ENCODE peak calls at places on chromosomes 12 and 14, in six cellular contexts. Z is transverse colon, I is kidney, D is tibial nerve, L is PC-9, P is testis. M is an unnamed sample.
A peak's percentile ranks its signal among the peaks of the same experiment; 100 is the strongest.

GRCh38 chr12:11651785-11652184 is 2.3 kb downstream of the ETV6 start:
- DNase-seq in L (no peak), P (no peak), I (no peak), Z (peak; percentile 27), D (no peak), M (no peak)

GRCh38 chr12:55743967-55744931 is 1.3 kb downstream of the GDF11 start:
- DNase-seq in D (no peak), I (no peak), L (no peak), Z (no peak), P (no peak), M (no peak)

GRCh38 chr14:55075628-55076027 is 24.2 kb downstream of the MAPK1IP1L start:
- DNase-seq in Z (no peak), L (no peak), I (no peak), P (peak; percentile 6), D (no peak), M (no peak)

GRCh38 chr14:22039938-22040780 is 366.5 kb upstream of the OR4E1 start:
- DNase-seq in Z (no peak), D (no peak), P (no peak), L (no peak), I (no peak), M (no peak)

GRCh38 chr12:55743131-55743921 is 404 bp downstream of the GDF11 start:
- DNase-seq in Z (peak; percentile 65), P (peak; percentile 69), D (no peak), L (peak; percentile 60), I (peak; percentile 91), M (peak; percentile 46)

GRCh38 chr14:57498035-57498434 is 4.4 kb upstream of the CCDC198 start:
- DNase-seq in I (no peak), P (no peak), Z (no peak), D (no peak), L (no peak), M (no peak)

GRCh38 chr14:104051092-104051813 is 34.2 kb upstream of the ASPG start:
- DNase-seq in D (no peak), L (no peak), Z (no peak), I (no peak), P (no peak), M (no peak)

GRCh38 chr14:80926706-80927384 is 14.7 kb downstream of the CEP128 start:
- DNase-seq in D (no peak), I (no peak), Z (no peak), L (no peak), P (no peak), M (no peak)

GRCh38 chr14:64503434-64504309 is at the start of gene ZBTB25:
- DNase-seq in D (peak; percentile 73), P (peak; percentile 95), I (peak; percentile 97), Z (peak; percentile 91), L (peak; percentile 85), M (peak; percentile 79)

DNA sequence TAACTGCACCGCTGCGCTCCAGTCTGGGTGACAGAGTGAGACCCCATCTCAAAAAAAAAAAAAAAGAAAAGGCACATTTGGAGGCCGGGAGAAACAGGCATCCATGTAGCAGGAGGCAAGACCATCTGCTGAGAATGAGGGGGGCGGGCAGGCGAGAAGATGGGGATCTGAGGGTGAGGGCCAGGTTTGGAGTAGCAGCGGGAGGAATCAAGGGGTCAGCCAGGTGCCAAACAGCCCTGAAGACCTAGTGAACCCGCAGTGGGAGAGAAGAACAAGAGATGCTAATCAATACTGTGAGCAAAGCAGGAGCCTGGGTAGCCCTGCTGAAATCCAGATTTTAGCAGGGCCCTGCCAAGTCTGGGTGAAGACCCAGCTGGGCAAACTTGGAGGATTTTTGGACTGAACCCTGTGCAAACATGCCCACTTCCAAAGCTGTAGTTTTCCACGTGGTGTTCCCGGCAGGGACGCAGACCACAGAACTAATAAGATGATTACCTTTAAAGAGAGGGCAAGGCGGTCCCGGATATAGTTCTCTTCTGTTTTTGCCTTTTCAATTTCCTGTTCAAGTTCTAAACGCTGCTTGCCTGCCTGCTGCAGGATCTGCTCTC is 61.0 kb downstream of the NIN start:
- DNase-seq in I (no peak), Z (no peak), D (no peak), P (no peak), L (no peak), M (no peak)
- H3K27ac ChIP-seq in I (no peak overlapping the region), Z (no peak overlapping the region), D (peak overlapping the region; percentile 17), P (no peak overlapping the region), L (no peak overlapping the region), M (no peak overlapping the region)

GRCh38 chr12:26830783-26831601 is 2.0 kb downstream of the ITPR2 start:
- DNase-seq in D (no peak), Z (no peak), P (peak; percentile 28), L (no peak), I (no peak), M (no peak)

GRCh38 chr12:26833692-26834168 is 736 bp upstream of the ITPR2 start:
- DNase-seq in D (no peak), L (peak; percentile 62), P (peak; percentile 59), I (peak; percentile 81), Z (peak; percentile 62), M (peak; percentile 7)

GRCh38 chr12:26832817-26833691 is at the start of gene ITPR2:
- DNase-seq in I (peak; percentile 98), L (peak; percentile 80), D (peak; percentile 91), Z (peak; percentile 97), P (peak; percentile 96), M (peak; percentile 92)

GRCh38 chr12:26830358-26830757 is 2.6 kb downstream of the ITPR2 start:
- DNase-seq in Z (no peak), P (no peak), L (no peak), D (no peak), I (no peak), M (no peak)

DNA sequence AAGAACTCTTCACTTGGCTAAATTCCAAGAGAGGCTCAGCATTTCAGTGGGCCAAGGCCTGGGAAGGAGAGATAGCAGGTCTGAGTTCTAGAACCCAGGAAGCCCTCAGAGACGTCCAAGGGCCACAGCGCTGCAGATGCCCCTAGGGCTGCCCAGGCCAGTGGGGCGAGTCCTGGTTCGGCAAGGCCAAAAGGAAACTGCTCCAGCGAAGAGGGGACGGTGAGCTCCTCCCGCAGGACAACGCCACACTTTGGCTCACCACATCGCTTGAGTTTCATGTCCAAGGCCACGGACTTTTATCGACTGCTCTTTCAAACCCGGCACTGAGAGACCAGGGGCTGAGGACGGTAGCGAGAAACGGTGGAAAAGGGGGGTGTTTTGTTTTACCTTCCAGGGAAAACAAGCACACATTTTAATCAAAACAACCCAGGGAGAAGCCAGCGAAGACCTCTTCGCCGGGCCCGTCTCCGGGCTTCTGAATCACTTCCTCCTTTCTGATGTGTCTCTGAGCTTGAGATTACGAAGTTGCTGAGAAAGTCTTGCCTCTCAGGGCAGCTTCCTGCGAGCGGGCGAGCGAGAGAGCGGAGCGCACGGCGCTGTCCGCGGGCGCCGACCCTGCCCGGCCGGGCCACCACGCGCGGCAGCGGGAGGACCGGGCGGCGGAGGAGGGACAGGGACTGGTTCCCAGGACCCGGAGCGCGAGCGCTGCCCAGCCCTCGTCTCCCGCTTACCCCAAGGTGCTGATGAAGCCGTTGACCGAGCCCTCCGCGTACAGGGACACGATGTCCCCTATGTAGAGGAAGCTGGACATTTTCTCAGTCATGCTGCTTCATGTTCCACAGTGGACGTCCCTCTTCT is 806 bp downstream of the ITPR2 start:
- DNase-seq in L (peak; percentile 66), P (peak; percentile 77), D (peak; percentile 40), Z (peak; percentile 64), I (peak; percentile 88), M (peak; percentile 56)
- TF ChIP-seq CTCF in L (no peak), P (no peak), D (no peak), Z (no peak), I (no peak), M (no peak)

DNA sequence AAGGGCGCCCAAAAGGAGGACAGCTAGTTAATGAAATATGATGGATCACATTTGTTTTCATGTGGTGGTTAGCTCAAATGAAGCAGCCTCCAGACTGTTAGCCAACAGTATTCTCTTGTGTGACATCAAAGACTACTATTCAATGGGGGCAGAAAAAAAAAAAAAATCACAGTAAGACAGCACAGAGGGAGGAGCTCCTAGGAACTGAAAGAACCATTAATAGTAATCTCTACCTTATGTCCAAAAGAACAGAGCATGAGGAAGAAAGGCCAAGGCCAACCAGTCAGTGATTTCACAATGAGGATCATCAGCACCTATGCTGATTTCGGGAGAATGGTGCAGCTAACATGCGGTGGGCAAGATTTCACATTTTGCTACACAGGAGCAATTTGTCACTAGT is 66.3 kb upstream of the SOX5 start:
- DNase-seq in I (no peak), L (no peak), P (no peak), D (no peak), Z (no peak), M (no peak)
- H3K27ac ChIP-seq in I (no peak overlapping the region), L (no peak overlapping the region), P (no peak overlapping the region), D (peak overlapping the region; percentile 40), Z (no peak overlapping the region), M (no peak overlapping the region)

GRCh38 chr14:50056457-50056856 is 59.9 kb downstream of the VCPKMT start:
- DNase-seq in P (no peak), D (no peak), Z (no peak), I (peak; percentile 46), L (no peak), M (no peak)

GRCh38 chr14:50057331-50057730 is 59.0 kb downstream of the VCPKMT start:
- DNase-seq in L (no peak), P (no peak), D (no peak), I (peak; percentile 6), Z (no peak), M (no peak)

GRCh38 chr14:50058112-50058511 is 58.3 kb downstream of the VCPKMT start:
- DNase-seq in D (no peak), L (no peak), I (no peak), P (no peak), Z (no peak), M (no peak)

GRCh38 chr14:50053935-50054334 is 62.4 kb downstream of the VCPKMT start:
- DNase-seq in P (no peak), L (no peak), I (no peak), Z (no peak), D (no peak), M (no peak)

DNA sequence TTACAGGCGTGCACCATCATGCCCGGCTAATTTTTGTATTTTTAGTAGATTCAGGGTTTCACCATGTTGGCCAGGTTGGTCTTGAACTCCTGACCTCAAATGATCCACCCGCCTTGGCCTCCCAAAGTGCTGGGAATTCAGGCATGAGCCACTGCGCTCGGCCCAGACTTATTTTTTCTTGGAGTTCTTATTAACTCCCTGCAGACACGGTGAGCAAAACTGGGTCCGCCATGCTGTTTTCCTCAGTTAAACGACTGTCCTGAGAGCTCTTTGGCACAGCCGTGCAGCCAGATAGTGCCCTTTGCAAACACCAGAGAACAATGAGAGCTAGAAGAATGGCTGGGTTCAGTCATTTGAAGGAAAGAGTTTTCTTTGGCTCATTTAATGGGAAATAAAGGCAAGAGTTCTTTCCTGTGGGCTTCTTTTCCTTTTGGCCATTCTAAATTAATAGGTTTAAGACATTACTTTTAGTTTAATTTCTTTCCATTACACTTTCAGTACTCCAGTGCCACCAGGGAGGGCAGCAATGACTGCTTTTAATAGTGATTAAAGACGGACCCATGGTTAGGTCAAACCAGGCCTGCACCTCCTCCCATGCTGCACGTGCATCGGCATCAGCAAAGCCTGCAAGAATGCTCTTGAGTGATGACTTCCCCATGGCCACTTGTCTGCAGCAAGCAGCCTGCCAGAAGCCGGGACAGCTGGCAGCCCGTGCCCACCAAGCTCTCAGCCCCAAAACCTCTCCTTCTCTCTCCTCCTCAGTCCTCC is 60.7 kb downstream of the VCPKMT start:
- DNase-seq in L (no peak), P (peak; percentile 22), D (no peak), Z (no peak), I (peak; percentile 64), M (no peak)
- TF ChIP-seq CTCF in L (no peak), P (no peak), D (no peak), Z (no peak), I (no peak), M (no peak)

DNA sequence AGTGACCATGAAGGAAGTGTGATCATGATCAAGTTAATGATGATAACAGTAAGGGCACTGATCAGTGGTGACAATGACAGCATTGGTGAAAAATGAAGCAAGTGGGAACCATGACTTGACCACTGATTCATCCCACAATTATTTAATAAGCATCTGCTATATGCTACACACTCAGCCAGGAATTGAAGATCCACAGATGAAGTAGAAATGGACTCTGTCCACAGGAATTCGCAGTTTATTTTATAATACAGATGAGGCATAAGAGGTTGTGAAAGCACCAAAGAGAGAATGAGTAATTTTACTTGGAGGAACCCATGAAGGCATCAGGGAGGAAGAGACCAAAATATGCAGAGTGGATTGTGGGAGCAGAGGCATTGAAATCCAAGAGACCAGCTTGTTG is 33.8 kb upstream of the SMUG1 start:
- DNase-seq in I (no peak), D (no peak), P (no peak), Z (no peak), L (peak; percentile 66), M (no peak)
- H3K27ac ChIP-seq in I (no peak overlapping the region), D (no peak overlapping the region), P (no peak overlapping the region), Z (no peak overlapping the region), L (no peak overlapping the region), M (no peak overlapping the region)

M was measured in RWPE1.